ENCODE peak calls at places on chromosomes 3 and 15, in nine cellular contexts. D is WERI-Rb-1, Z is fibroblast of the aortic adventitia, S is pancreas, M is HFFc6, Q is dorsolateral prefrontal cortex, O is AG09319, K is cardiac muscle cell, G is left lung. X is an unnamed sample.

GRCh38 chr15:69852482-69853275 is 245.0 kb downstream of the TLE3 start:
- DNase-seq in K (no peak), Q (no peak), Z (peak), S (no peak), G (no peak), O (no peak), M (peak), D (no peak), X (no peak)

GRCh38 chr3:189041482-189042090 is 130.2 kb upstream of the TPRG1 start:
- DNase-seq in G (no peak), O (no peak), D (peak), K (peak), Q (no peak), S (peak), M (no peak), Z (peak), X (peak)

GRCh38 chr15:56038015-56038414 is 44.6 kb upstream of the NEDD4 start:
- DNase-seq in G (no peak), D (no peak), S (no peak), Q (no peak), O (no peak), M (peak), Z (peak), K (no peak), X (no peak)

GRCh38 chr3:122476532-122476931 is 38.2 kb downstream of the KPNA1 start:
- DNase-seq in Z (no peak), K (no peak), O (no peak), S (no peak), D (no peak), M (no peak), G (no peak), Q (no peak), X (no peak)

GRCh38 chr3:184261270-184262165 is at the start of gene CAMK2N2:
- DNase-seq in D (peak), M (peak), G (peak), S (peak), Z (peak), O (no peak), Q (peak), K (peak), X (peak)

GRCh38 chr15:57545995-57546394 is 45.7 kb upstream of the MYZAP start:
- DNase-seq in S (no peak), K (no peak), M (no peak), Q (no peak), Z (no peak), O (no peak), D (peak), G (no peak), X (no peak)

GRCh38 chr3:148006508-148006907 is 597.3 kb downstream of the ZIC1 start:
- DNase-seq in K (no peak), Z (peak), O (no peak), Q (no peak), D (no peak), G (no peak), S (no peak), M (peak), X (no peak)

GRCh38 chr15:66961407-66961884 is 104.0 kb upstream of the SMAD3 start:
- DNase-seq in Q (no peak), D (no peak), Z (peak), G (no peak), S (no peak), M (no peak), K (no peak), O (no peak), X (no peak)

GRCh38 chr15:57213783-57214366 is 162.4 kb upstream of the CGNL1 start:
- DNase-seq in M (peak), D (no peak), S (no peak), Q (no peak), K (peak), O (no peak), Z (peak), G (no peak), X (no peak)

GRCh38 chr3:61901986-61902385 is 340.6 kb downstream of the PTPRG start:
- DNase-seq in M (no peak), O (no peak), S (no peak), G (no peak), K (no peak), Q (no peak), Z (no peak), D (no peak), X (no peak)

GRCh38 chr15:77099741-77100463 is 29.0 kb upstream of the TSPAN3 start:
- DNase-seq in O (no peak), Q (no peak), D (no peak), S (no peak), Z (no peak), M (no peak), K (no peak), G (no peak), X (no peak)

GRCh38 chr15:96416934-96417759 is 86.6 kb downstream of the NR2F2 start:
- DNase-seq in S (no peak), O (no peak), D (no peak), Z (peak), G (no peak), Q (no peak), M (no peak), K (peak), X (peak)

GRCh38 chr15:96468036-96468435 is 137.5 kb downstream of the NR2F2 start:
- DNase-seq in D (no peak), Z (no peak), S (no peak), G (no peak), Q (no peak), K (no peak), O (no peak), M (no peak), X (no peak)

GRCh38 chr3:25468866-25469319 is 40.8 kb downstream of the RARB start:
- DNase-seq in O (peak), D (no peak), K (peak), G (peak), M (peak), Q (peak), S (no peak), Z (peak), X (no peak)

GRCh38 chr3:112604536-112604935 is 36.4 kb downstream of the CCDC80 start:
- DNase-seq in Z (peak), O (peak), M (peak), G (no peak), Q (no peak), K (no peak), D (no peak), S (no peak), X (peak)

GRCh38 chr15:70094690-70095311 is 2.9 kb downstream of the TLE3 start:
- DNase-seq in G (no peak), O (no peak), Q (no peak), D (no peak), K (peak), S (no peak), Z (no peak), M (no peak), X (no peak)

GRCh38 chr3:111541911-111542483 is at the start of gene CD96:
- DNase-seq in D (no peak), K (no peak), O (no peak), S (no peak), Z (no peak), M (no peak), Q (no peak), G (no peak), X (no peak)

GRCh38 chr3:139716908-139717485 is 39.2 kb upstream of the NMNAT3 start:
- DNase-seq in S (no peak), K (no peak), D (no peak), M (no peak), G (no peak), Z (no peak), Q (no peak), O (no peak), X (no peak)

GRCh38 chr15:70093070-70093469 is 4.6 kb downstream of the TLE3 start:
- DNase-seq in Q (no peak), S (no peak), K (no peak), G (no peak), D (no peak), O (no peak), M (no peak), Z (no peak), X (no peak)

GRCh38 chr3:112437146-112438022 is 61.9 kb downstream of the BTLA start:
- DNase-seq in S (no peak), G (no peak), D (no peak), M (peak), Z (peak), O (peak), K (no peak), Q (no peak), X (no peak)

GRCh38 chr3:133570139-133570936 is 3.1 kb upstream of the CDV3 start:
- DNase-seq in Q (no peak), K (peak), S (peak), Z (peak), G (no peak), D (no peak), M (peak), O (no peak), X (no peak)

GRCh38 chr15:77505556-77505955 is 84.9 kb downstream of the HMG20A start:
- DNase-seq in G (no peak), Q (no peak), K (no peak), S (no peak), Z (no peak), O (no peak), M (no peak), D (no peak), X (no peak)

GRCh38 chr3:134361162-134361831 is 12.9 kb downstream of the AMOTL2 start:
- DNase-seq in G (peak), O (no peak), Q (peak), M (peak), K (no peak), Z (no peak), S (no peak), D (no peak), X (no peak)

GRCh38 chr3:23743141-23743784 is 62.5 kb upstream of the UBE2E1 start:
- DNase-seq in M (no peak), O (no peak), Q (no peak), K (peak), D (no peak), Z (no peak), G (no peak), S (no peak), X (peak)

GRCh38 chr15:74889390-74889881 is 406 bp upstream of the MPI start:
- DNase-seq in Q (peak), Z (peak), S (no peak), D (peak), K (peak), G (peak), M (peak), O (no peak), X (peak)

GRCh38 chr15:29528276-29528675 is 258.7 kb upstream of the NSMCE3 start:
- DNase-seq in M (no peak), Q (no peak), D (no peak), Z (peak), K (no peak), O (no peak), S (no peak), G (no peak), X (no peak)

GRCh38 chr3:134087046-134087974 is 57.6 kb upstream of the SLCO2A1 start:
- DNase-seq in M (no peak), K (no peak), Q (no peak), O (no peak), D (no peak), S (no peak), Z (no peak), G (no peak), X (no peak)

GRCh38 chr3:48428863-48429415 is 947 bp downstream of the PLXNB1 start:
- DNase-seq in S (peak), O (no peak), Q (no peak), D (peak), M (no peak), Z (no peak), G (no peak), K (peak), X (peak)

GRCh38 chr3:159451482-159451881 is 537.2 kb upstream of the IL12A start:
- DNase-seq in K (no peak), Z (no peak), M (no peak), S (no peak), O (no peak), D (no peak), G (no peak), Q (no peak), X (no peak)

GRCh38 chr3:16174389-16174788 is at the start of gene GALNT15:
- DNase-seq in O (peak), G (peak), D (peak), Q (peak), K (peak), M (peak), Z (peak), S (peak), X (no peak)

GRCh38 chr3:52039846-52040245 is 16.5 kb downstream of the DUSP7 start:
- DNase-seq in K (no peak), M (no peak), Q (peak), Z (peak), O (no peak), S (peak), D (no peak), G (peak), X (no peak)

GRCh38 chr15:62444104-62445027 is 279.3 kb upstream of the C2CD4B start:
- DNase-seq in D (no peak), G (peak), K (no peak), Q (no peak), M (peak), O (peak), Z (peak), S (no peak), X (no peak)

GRCh38 chr3:55074861-55075260 is 147.0 kb upstream of the LRTM1 start:
- DNase-seq in G (no peak), Q (no peak), O (peak), K (no peak), S (no peak), M (no peak), Z (peak), D (no peak), X (no peak)

GRCh38 chr3:177150218-177150916 is 46.9 kb downstream of the TBL1XR1 start:
- DNase-seq in D (no peak), M (no peak), O (no peak), G (no peak), Z (peak), S (no peak), Q (no peak), K (no peak), X (no peak)

DNA sequence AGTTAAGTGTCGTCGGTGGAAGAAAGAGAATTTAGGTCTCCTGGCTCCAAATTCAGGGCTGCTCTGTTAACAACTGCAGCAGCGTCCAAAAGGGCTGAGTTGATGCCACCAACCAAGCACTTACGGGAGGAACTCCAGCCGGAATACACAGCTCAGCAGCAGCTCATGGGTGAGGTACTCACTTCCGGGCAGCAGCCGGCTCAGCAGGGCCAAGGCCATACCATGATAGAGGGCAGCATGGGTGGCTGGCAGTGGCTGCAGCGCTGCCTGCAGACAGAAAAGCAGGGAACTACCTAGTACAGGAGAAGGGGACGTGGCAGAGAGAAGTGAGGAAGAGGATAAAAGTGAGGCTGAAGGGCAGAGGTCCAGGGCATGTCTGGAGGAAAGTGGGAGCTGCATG is 8.0 kb upstream of the LTK start:
- DNase-seq in M (no peak), O (no peak), G (no peak), Q (no peak), Z (no peak), K (no peak), S (no peak), D (no peak), X (no peak)
- TF ChIP-seq CTCF in M (no peak), O (no peak), G (no peak), Q (no peak), Z (no peak), K (no peak), S (no peak), D (no peak), X (no peak)

GRCh38 chr3:194685723-194686413 is at the start of gene FAM43A:
- DNase-seq in M (peak), K (peak), O (peak), Q (peak), D (peak), G (peak), S (peak), Z (peak), X (peak)
- TF ChIP-seq CTCF in M (peak), K (peak), O (peak), Q (peak), D (no peak), G (no peak), S (no peak), Z (peak), X (no peak)

GRCh38 chr3:143041901-143042300 is 40.5 kb downstream of the U2SURP start:
- DNase-seq in Z (no peak), M (no peak), K (no peak), O (no peak), S (no peak), G (no peak), D (no peak), Q (no peak), X (no peak)

GRCh38 chr3:143036557-143036956 is 35.2 kb downstream of the U2SURP start:
- DNase-seq in Z (no peak), S (no peak), O (no peak), G (no peak), D (no peak), K (no peak), M (no peak), Q (no peak), X (no peak)

GRCh38 chr3:143035466-143036214 is 34.3 kb downstream of the U2SURP start:
- DNase-seq in K (no peak), O (peak), D (no peak), Q (no peak), G (no peak), M (peak), Z (no peak), S (no peak), X (no peak)

GRCh38 chr3:143040264-143040879 is 39.0 kb downstream of the U2SURP start:
- DNase-seq in D (no peak), M (peak), G (no peak), K (peak), S (no peak), Z (peak), Q (no peak), O (no peak), X (no peak)

DNA sequence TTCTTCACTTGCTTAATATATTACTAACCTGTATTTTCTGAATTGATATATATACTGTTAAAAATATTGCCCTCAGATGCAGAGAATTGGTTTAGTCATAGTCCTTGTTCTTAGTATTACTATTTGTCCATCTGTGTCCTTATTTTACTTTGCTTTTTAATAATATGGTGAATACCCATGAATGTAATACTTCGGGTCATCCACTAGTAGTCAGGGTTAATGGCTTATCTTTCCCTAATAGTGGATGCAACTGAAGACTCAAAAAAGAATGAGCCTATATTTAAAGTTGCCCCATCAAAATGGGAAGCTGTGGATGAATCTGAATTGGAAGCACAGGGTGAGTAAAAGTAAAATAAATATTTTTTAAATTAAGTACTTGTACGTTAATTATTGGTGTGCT is 36.5 kb downstream of the U2SURP start:
- DNase-seq in O (no peak), S (no peak), Z (no peak), K (no peak), M (no peak), G (no peak), D (no peak), Q (no peak), X (no peak)
- TF ChIP-seq CTCF in O (no peak), S (no peak), Z (peak), K (no peak), M (peak), G (no peak), D (no peak), Q (no peak), X (peak)

DNA sequence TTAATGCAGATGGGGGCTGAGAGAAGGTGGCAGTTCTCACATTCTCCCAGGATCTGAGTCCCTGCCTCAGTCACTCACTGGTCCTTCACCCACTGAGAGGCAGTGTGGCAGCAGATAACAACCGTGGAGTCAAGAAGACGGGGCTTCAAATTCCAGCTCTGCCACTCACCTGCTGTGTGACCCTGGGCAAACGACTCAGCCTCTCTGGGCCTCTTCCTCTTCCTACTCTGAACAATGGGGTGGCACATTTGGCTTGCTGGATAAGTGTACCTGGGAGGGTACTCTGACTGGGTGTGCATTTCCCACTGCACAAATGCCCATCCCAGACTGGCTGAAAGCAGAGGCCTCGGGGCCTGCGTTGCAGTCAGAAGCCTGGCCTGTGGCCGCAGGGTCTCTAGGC is 10.0 kb upstream of the IQSEC1 start:
- DNase-seq in Q (no peak), G (no peak), K (no peak), O (no peak), D (no peak), Z (no peak), S (no peak), M (no peak), X (no peak)
- TF ChIP-seq CTCF in Q (no peak), G (no peak), K (no peak), O (no peak), D (no peak), Z (no peak), S (no peak), M (no peak), X (no peak)

GRCh38 chr3:126488205-126488604 is 12.5 kb upstream of the ZXDC start:
- DNase-seq in S (no peak), K (peak), Q (no peak), Z (no peak), O (no peak), G (no peak), M (no peak), D (no peak), X (no peak)

GRCh38 chr3:126491221-126492013 is 15.7 kb upstream of the ZXDC start:
- DNase-seq in S (no peak), G (no peak), M (no peak), Z (no peak), O (no peak), K (no peak), D (no peak), Q (no peak), X (no peak)

GRCh38 chr3:126488886-126489569 is 13.3 kb upstream of the ZXDC start:
- DNase-seq in G (no peak), S (no peak), K (no peak), D (no peak), Z (no peak), M (no peak), Q (no peak), O (no peak), X (no peak)

GRCh38 chr3:126493051-126493450 is 17.4 kb upstream of the ZXDC start:
- DNase-seq in Z (no peak), D (no peak), S (no peak), G (no peak), O (no peak), M (no peak), Q (no peak), K (no peak), X (no peak)

GRCh38 chr3:126490619-126491018 is 14.9 kb upstream of the ZXDC start:
- DNase-seq in K (no peak), Z (no peak), G (no peak), D (peak), Q (no peak), S (no peak), O (no peak), M (no peak), X (no peak)
- TF ChIP-seq CTCF in K (no peak), Z (no peak), G (no peak), D (peak), Q (no peak), S (no peak), O (no peak), M (no peak), X (no peak)

GRCh38 chr15:49769225-49769624 is 148.4 kb downstream of the DTWD1 start:
- DNase-seq in S (no peak), D (no peak), K (no peak), O (peak), G (no peak), Z (peak), M (no peak), Q (no peak), X (no peak)
- TF ChIP-seq CTCF in S (no peak), D (no peak), K (no peak), O (no peak), G (no peak), Z (no peak), M (no peak), Q (no peak), X (no peak)

GRCh38 chr3:88150771-88151170 is 1.0 kb downstream of the C3orf38 start:
- DNase-seq in O (no peak), Z (no peak), S (no peak), D (no peak), M (no peak), G (no peak), K (no peak), Q (no peak), X (no peak)

GRCh38 chr3:88148651-88149050 is 1.1 kb upstream of the C3orf38 start:
- DNase-seq in Q (no peak), O (no peak), K (no peak), D (no peak), G (no peak), S (no peak), Z (no peak), M (no peak), X (no peak)

GRCh38 chr3:88149146-88149515 is 628 bp upstream of the C3orf38 start:
- DNase-seq in G (no peak), Z (peak), S (no peak), D (peak), K (no peak), Q (no peak), O (no peak), M (peak), X (no peak)

GRCh38 chr3:88150371-88150770 is 612 bp downstream of the C3orf38 start:
- DNase-seq in G (no peak), M (no peak), K (no peak), O (no peak), Z (peak), Q (no peak), D (no peak), S (no peak), X (no peak)

GRCh38 chr3:88149516-88150362 is at the start of gene C3orf38:
- DNase-seq in K (peak), O (peak), M (peak), Q (peak), D (peak), Z (peak), G (peak), S (peak), X (peak)
- TF ChIP-seq CTCF in K (no peak), O (no peak), M (no peak), Q (peak), D (no peak), Z (no peak), G (no peak), S (no peak), X (no peak)

X was measured in endothelial cell.